ENCODE peak calls at places on chromosomes 16 and 17, in six cellular contexts. One of them, this sample, is unnamed.

GRCh38 chr16:2250652-2251280 is 621 bp downstream of the ECI1 start:
- DNase-seq in GM20000: no peak
- DNase-seq in PC-9: peak
- DNase-seq in progenitor cell of endocrine pancreas: no peak
- DNase-seq in tibial artery: no peak
- DNase-seq in heart left ventricle: no peak
- DNase-seq in this sample: no peak

GRCh38 chr17:34203018-34203646 is 52.0 kb upstream of the CCL2 start:
- DNase-seq in GM20000: no peak
- DNase-seq in PC-9: no peak
- DNase-seq in progenitor cell of endocrine pancreas: no peak
- DNase-seq in tibial artery: no peak
- DNase-seq in heart left ventricle: no peak
- DNase-seq in this sample: no peak

GRCh38 chr17:38872671-38873385 is 3.0 kb downstream of the LASP1 start:
- DNase-seq in GM20000: no peak
- DNase-seq in PC-9: peak
- DNase-seq in progenitor cell of endocrine pancreas: no peak
- DNase-seq in tibial artery: no peak
- DNase-seq in heart left ventricle: no peak
- DNase-seq in this sample: no peak

GRCh38 chr16:46811682-46812081 is 19.3 kb downstream of the C16orf87 start:
- DNase-seq in GM20000: no peak
- DNase-seq in PC-9: no peak
- DNase-seq in progenitor cell of endocrine pancreas: no peak
- DNase-seq in tibial artery: no peak
- DNase-seq in heart left ventricle: no peak
- DNase-seq in this sample: no peak

GRCh38 chr17:31581022-31581483 is 189.6 kb downstream of the RAB11FIP4 start:
- DNase-seq in GM20000: no peak
- DNase-seq in PC-9: peak
- DNase-seq in progenitor cell of endocrine pancreas: no peak
- DNase-seq in tibial artery: peak
- DNase-seq in heart left ventricle: peak
- DNase-seq in this sample: no peak

GRCh38 chr16:23131036-23131435 is 18.2 kb downstream of the USP31 start:
- DNase-seq in GM20000: no peak
- DNase-seq in PC-9: no peak
- DNase-seq in progenitor cell of endocrine pancreas: no peak
- DNase-seq in tibial artery: no peak
- DNase-seq in heart left ventricle: no peak
- DNase-seq in this sample: no peak

GRCh38 chr16:2484898-2485508 is 10.1 kb downstream of the TBC1D24 start:
- DNase-seq in GM20000: no peak
- DNase-seq in PC-9: no peak
- DNase-seq in progenitor cell of endocrine pancreas: no peak
- DNase-seq in tibial artery: no peak
- DNase-seq in heart left ventricle: no peak
- DNase-seq in this sample: no peak

GRCh38 chr17:2805961-2806360 is 9.7 kb downstream of the RAP1GAP2 start:
- DNase-seq in GM20000: no peak
- DNase-seq in PC-9: no peak
- DNase-seq in progenitor cell of endocrine pancreas: no peak
- DNase-seq in tibial artery: no peak
- DNase-seq in heart left ventricle: no peak
- DNase-seq in this sample: no peak

GRCh38 chr16:4117250-4117578 is 972 bp upstream of the ADCY9 start:
- DNase-seq in GM20000: no peak
- DNase-seq in PC-9: no peak
- DNase-seq in progenitor cell of endocrine pancreas: no peak
- DNase-seq in tibial artery: no peak
- DNase-seq in heart left ventricle: no peak
- DNase-seq in this sample: no peak

GRCh38 chr17:59370580-59371299 is 39.3 kb downstream of the YPEL2 start:
- DNase-seq in GM20000: no peak
- DNase-seq in PC-9: no peak
- DNase-seq in progenitor cell of endocrine pancreas: no peak
- DNase-seq in tibial artery: no peak
- DNase-seq in heart left ventricle: no peak
- DNase-seq in this sample: no peak

GRCh38 chr17:39174907-39175694 is 9.1 kb upstream of the ARL5C start:
- DNase-seq in GM20000: peak
- DNase-seq in PC-9: no peak
- DNase-seq in progenitor cell of endocrine pancreas: peak
- DNase-seq in tibial artery: peak
- DNase-seq in heart left ventricle: peak
- DNase-seq in this sample: peak

GRCh38 chr17:48715496-48716399 is 6.6 kb downstream of the PRAC1 start:
- DNase-seq in GM20000: no peak
- DNase-seq in PC-9: no peak
- DNase-seq in progenitor cell of endocrine pancreas: no peak
- DNase-seq in tibial artery: no peak
- DNase-seq in heart left ventricle: no peak
- DNase-seq in this sample: no peak

GRCh38 chr16:583815-584591 is 5.9 kb upstream of the RAB40C start:
- DNase-seq in GM20000: no peak
- DNase-seq in PC-9: no peak
- DNase-seq in progenitor cell of endocrine pancreas: no peak
- DNase-seq in tibial artery: no peak
- DNase-seq in heart left ventricle: peak
- DNase-seq in this sample: no peak

GRCh38 chr16:30651124-30652004 is 604 bp downstream of the PRR14 start:
- DNase-seq in GM20000: peak
- DNase-seq in PC-9: peak
- DNase-seq in progenitor cell of endocrine pancreas: peak
- DNase-seq in tibial artery: peak
- DNase-seq in heart left ventricle: peak
- DNase-seq in this sample: peak

GRCh38 chr17:40841246-40841645 is 18.8 kb upstream of the KRT10 start:
- DNase-seq in GM20000: no peak
- DNase-seq in PC-9: no peak
- DNase-seq in progenitor cell of endocrine pancreas: no peak
- DNase-seq in tibial artery: no peak
- DNase-seq in heart left ventricle: no peak
- DNase-seq in this sample: no peak

GRCh38 chr16:72787130-72787518 is 260.8 kb downstream of the ZFHX3 start:
- DNase-seq in GM20000: no peak
- DNase-seq in PC-9: no peak
- DNase-seq in progenitor cell of endocrine pancreas: no peak
- DNase-seq in tibial artery: no peak
- DNase-seq in heart left ventricle: no peak
- DNase-seq in this sample: no peak

GRCh38 chr16:66741131-66741900 is 10.1 kb downstream of the DYNC1LI2 start:
- DNase-seq in GM20000: no peak
- DNase-seq in PC-9: peak
- DNase-seq in progenitor cell of endocrine pancreas: no peak
- DNase-seq in tibial artery: peak
- DNase-seq in heart left ventricle: peak
- DNase-seq in this sample: peak

GRCh38 chr16:31093132-31093703 is 1.4 kb downstream of the VKORC1 start:
- DNase-seq in GM20000: no peak
- DNase-seq in PC-9: peak
- DNase-seq in progenitor cell of endocrine pancreas: no peak
- DNase-seq in tibial artery: no peak
- DNase-seq in heart left ventricle: no peak
- DNase-seq in this sample: no peak

GRCh38 chr16:1044515-1045362 is 27.8 kb upstream of the SSTR5 start:
- DNase-seq in GM20000: no peak
- DNase-seq in PC-9: no peak
- DNase-seq in progenitor cell of endocrine pancreas: no peak
- DNase-seq in tibial artery: no peak
- DNase-seq in heart left ventricle: no peak
- DNase-seq in this sample: no peak

GRCh38 chr17:78759203-78759968 is 22.7 kb downstream of the CYTH1 start:
- DNase-seq in GM20000: no peak
- DNase-seq in PC-9: no peak
- DNase-seq in progenitor cell of endocrine pancreas: no peak
- DNase-seq in tibial artery: peak
- DNase-seq in heart left ventricle: peak
- DNase-seq in this sample: no peak

GRCh38 chr16:88534731-88535141 is 35.5 kb upstream of the ZC3H18 start:
- DNase-seq in GM20000: peak
- DNase-seq in PC-9: no peak
- DNase-seq in progenitor cell of endocrine pancreas: peak
- DNase-seq in tibial artery: no peak
- DNase-seq in heart left ventricle: peak
- DNase-seq in this sample: no peak

GRCh38 chr16:88782454-88783390 is 2.3 kb downstream of the PIEZO1 start:
- DNase-seq in GM20000: no peak
- DNase-seq in PC-9: peak
- DNase-seq in progenitor cell of endocrine pancreas: no peak
- DNase-seq in tibial artery: no peak
- DNase-seq in heart left ventricle: no peak
- DNase-seq in this sample: no peak

GRCh38 chr16:84614914-84615813 is 2.7 kb downstream of the COTL1 start:
- DNase-seq in GM20000: no peak
- DNase-seq in PC-9: no peak
- DNase-seq in progenitor cell of endocrine pancreas: no peak
- DNase-seq in tibial artery: no peak
- DNase-seq in heart left ventricle: no peak
- DNase-seq in this sample: no peak

GRCh38 chr17:29581583-29582253 is 7.7 kb downstream of the GIT1 start:
- DNase-seq in GM20000: no peak
- DNase-seq in PC-9: peak
- DNase-seq in progenitor cell of endocrine pancreas: no peak
- DNase-seq in tibial artery: no peak
- DNase-seq in heart left ventricle: peak
- DNase-seq in this sample: no peak

GRCh38 chr17:59345476-59345875 is 14.0 kb downstream of the YPEL2 start:
- DNase-seq in GM20000: no peak
- DNase-seq in PC-9: no peak
- DNase-seq in progenitor cell of endocrine pancreas: no peak
- DNase-seq in tibial artery: no peak
- DNase-seq in heart left ventricle: no peak
- DNase-seq in this sample: no peak

GRCh38 chr16:48531011-48531962 is 78.7 kb downstream of the N4BP1 start:
- DNase-seq in GM20000: no peak
- DNase-seq in PC-9: no peak
- DNase-seq in progenitor cell of endocrine pancreas: no peak
- DNase-seq in tibial artery: peak
- DNase-seq in heart left ventricle: peak
- DNase-seq in this sample: no peak

GRCh38 chr17:3976675-3977171 is 12.5 kb upstream of the ATP2A3 start:
- DNase-seq in GM20000: no peak
- DNase-seq in PC-9: no peak
- DNase-seq in progenitor cell of endocrine pancreas: no peak
- DNase-seq in tibial artery: peak
- DNase-seq in heart left ventricle: peak
- DNase-seq in this sample: no peak

GRCh38 chr17:50213026-50214015 is 11.9 kb upstream of the COL1A1 start:
- DNase-seq in GM20000: peak
- DNase-seq in PC-9: no peak
- DNase-seq in progenitor cell of endocrine pancreas: no peak
- DNase-seq in tibial artery: peak
- DNase-seq in heart left ventricle: no peak
- DNase-seq in this sample: no peak
- TF ChIP-seq CTCF in GM20000: no peak
- TF ChIP-seq CTCF in PC-9: no peak
- TF ChIP-seq CTCF in progenitor cell of endocrine pancreas: no peak
- TF ChIP-seq CTCF in tibial artery: no peak
- TF ChIP-seq CTCF in heart left ventricle: no peak
- TF ChIP-seq CTCF in this sample: no peak

GRCh38 chr17:7557825-7558543 is 566 bp upstream of the TNFSF13 start:
- DNase-seq in GM20000: peak
- DNase-seq in PC-9: peak
- DNase-seq in progenitor cell of endocrine pancreas: no peak
- DNase-seq in tibial artery: peak
- DNase-seq in heart left ventricle: peak
- DNase-seq in this sample: peak
- TF ChIP-seq CTCF in GM20000: no peak
- TF ChIP-seq CTCF in PC-9: no peak
- TF ChIP-seq CTCF in progenitor cell of endocrine pancreas: no peak
- TF ChIP-seq CTCF in tibial artery: no peak
- TF ChIP-seq CTCF in heart left ventricle: no peak
- TF ChIP-seq CTCF in this sample: no peak

DNA sequence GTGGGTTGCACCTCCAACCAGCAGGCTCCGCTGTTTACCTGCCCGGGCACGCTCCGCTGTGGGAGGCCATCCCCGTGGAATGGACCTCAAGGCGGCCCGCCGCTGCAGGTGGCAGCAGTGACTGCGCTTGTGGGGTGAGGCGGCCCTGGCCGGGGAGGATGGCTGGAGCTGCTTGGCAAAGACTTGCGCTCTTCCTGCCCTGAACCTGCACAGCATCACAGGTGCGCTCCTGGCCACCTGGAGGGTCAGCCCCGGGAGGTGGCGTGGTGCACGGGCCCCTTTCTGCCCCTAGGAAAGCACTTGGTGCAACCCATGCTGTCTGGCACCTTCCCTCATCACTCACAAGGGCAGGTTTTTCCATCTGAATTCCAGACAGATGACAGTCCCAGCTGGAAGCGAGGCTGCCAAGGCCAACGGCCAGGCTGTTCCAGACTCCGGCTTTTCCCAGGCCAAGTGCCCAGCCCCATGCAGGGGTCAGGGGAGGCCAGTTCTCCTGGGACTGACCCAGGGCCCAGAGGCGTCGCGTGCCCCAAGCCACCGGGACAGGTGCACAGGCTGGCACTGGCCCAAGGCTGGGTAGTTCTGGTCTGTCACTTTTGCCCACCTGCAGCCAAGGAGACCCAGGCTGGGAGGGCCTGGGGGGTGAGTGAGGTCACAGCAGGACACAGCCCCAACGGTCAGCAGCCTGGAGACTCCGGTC is 13.3 kb downstream of the UTS2R start:
- DNase-seq in GM20000: no peak
- DNase-seq in PC-9: peak
- DNase-seq in progenitor cell of endocrine pancreas: no peak
- DNase-seq in tibial artery: peak
- DNase-seq in heart left ventricle: peak
- DNase-seq in this sample: no peak
- TF ChIP-seq CTCF in GM20000: no peak
- TF ChIP-seq CTCF in PC-9: no peak
- TF ChIP-seq CTCF in progenitor cell of endocrine pancreas: no peak
- TF ChIP-seq CTCF in tibial artery: no peak
- TF ChIP-seq CTCF in heart left ventricle: no peak
- TF ChIP-seq CTCF in this sample: no peak

GRCh38 chr17:51926448-51926847 is 232.1 kb downstream of the CA10 start:
- DNase-seq in GM20000: no peak
- DNase-seq in PC-9: no peak
- DNase-seq in progenitor cell of endocrine pancreas: no peak
- DNase-seq in tibial artery: no peak
- DNase-seq in heart left ventricle: no peak
- DNase-seq in this sample: no peak

GRCh38 chr17:51921500-51921899 is 237.0 kb downstream of the CA10 start:
- DNase-seq in GM20000: no peak
- DNase-seq in PC-9: no peak
- DNase-seq in progenitor cell of endocrine pancreas: no peak
- DNase-seq in tibial artery: no peak
- DNase-seq in heart left ventricle: no peak
- DNase-seq in this sample: no peak
- TF ChIP-seq CTCF in GM20000: no peak
- TF ChIP-seq CTCF in PC-9: no peak
- TF ChIP-seq CTCF in progenitor cell of endocrine pancreas: no peak
- TF ChIP-seq CTCF in tibial artery: no peak
- TF ChIP-seq CTCF in heart left ventricle: no peak
- TF ChIP-seq CTCF in this sample: no peak